ENCODE peak calls at places on chromosomes 5 and 9, in eight cellular contexts. P is A549; H is IMR-90; K is choroid plexus epithelial cell; I is cardiac fibroblast; V is CD8-positive, alpha-beta T cell; X is tibial nerve; L is kidney epithelial cell. M is an unnamed sample.

GRCh38 chr9:31185831-31186230 is 1198.6 kb upstream of the ACO1 start:
- DNase-seq in P (no peak), H (peak; percentile 26), K (peak; percentile 97), I (peak; percentile 2), V (no peak), X (no peak), L (peak; percentile 16), M (no peak)

GRCh38 chr9:114385412-114386181 is 2.2 kb downstream of the AKNA start:
- DNase-seq in P (peak; percentile 24), H (peak; percentile 95), K (peak; percentile 88), I (peak; percentile 92), V (peak; percentile 76), X (peak; percentile 35), L (peak; percentile 77), M (no peak)

GRCh38 chr9:93267091-93267541 is 83.2 kb downstream of the WNK2 start:
- DNase-seq in P (no peak), H (no peak), K (no peak), I (no peak), V (no peak), X (no peak), L (no peak), M (no peak)

GRCh38 chr5:123670981-123671557 is 159.1 kb downstream of the CSNK1G3 start:
- DNase-seq in P (peak; percentile 47), H (peak; percentile 30), K (peak; percentile 67), I (peak; percentile 67), V (no peak), X (peak; percentile 48), L (no peak), M (no peak)

GRCh38 chr9:121756477-121757285 is 105.2 kb downstream of the DAB2IP start:
- DNase-seq in P (no peak), H (no peak), K (no peak), I (no peak), V (no peak), X (no peak), L (no peak), M (no peak)

GRCh38 chr5:6543346-6543730 is 89.5 kb downstream of the NSUN2 start:
- DNase-seq in P (no peak), H (no peak), K (no peak), I (no peak), V (no peak), X (no peak), L (no peak), M (no peak)

GRCh38 chr5:74725331-74725730 is 40.3 kb downstream of the HEXB start:
- DNase-seq in P (no peak), H (peak; percentile 40), K (peak; percentile 9), I (no peak), V (no peak), X (no peak), L (no peak), M (no peak)

GRCh38 chr9:83472221-83472665 is 66.0 kb downstream of the FRMD3 start:
- DNase-seq in P (peak; percentile 65), H (peak; percentile 1), K (peak; percentile 65), I (peak; percentile 96), V (no peak), X (no peak), L (no peak), M (no peak)

GRCh38 chr5:110865400-110866094 is 126.7 kb downstream of the SLC25A46 start:
- DNase-seq in P (peak; percentile 34), H (peak; percentile 41), K (peak; percentile 76), I (peak; percentile 70), V (no peak), X (no peak), L (no peak), M (no peak)

GRCh38 chr9:134501266-134502181 is 140.1 kb upstream of the COL5A1 start:
- DNase-seq in P (no peak), H (no peak), K (no peak), I (no peak), V (no peak), X (peak; percentile 5), L (no peak), M (no peak)

GRCh38 chr9:112570731-112571167 is 84.1 kb downstream of the KIAA1958 start:
- DNase-seq in P (no peak), H (no peak), K (no peak), I (no peak), V (no peak), X (no peak), L (no peak), M (no peak)

GRCh38 chr9:80177949-80178480 is 606.2 kb downstream of the TLE4 start:
- DNase-seq in P (no peak), H (no peak), K (no peak), I (no peak), V (no peak), X (no peak), L (no peak), M (no peak)

DNA sequence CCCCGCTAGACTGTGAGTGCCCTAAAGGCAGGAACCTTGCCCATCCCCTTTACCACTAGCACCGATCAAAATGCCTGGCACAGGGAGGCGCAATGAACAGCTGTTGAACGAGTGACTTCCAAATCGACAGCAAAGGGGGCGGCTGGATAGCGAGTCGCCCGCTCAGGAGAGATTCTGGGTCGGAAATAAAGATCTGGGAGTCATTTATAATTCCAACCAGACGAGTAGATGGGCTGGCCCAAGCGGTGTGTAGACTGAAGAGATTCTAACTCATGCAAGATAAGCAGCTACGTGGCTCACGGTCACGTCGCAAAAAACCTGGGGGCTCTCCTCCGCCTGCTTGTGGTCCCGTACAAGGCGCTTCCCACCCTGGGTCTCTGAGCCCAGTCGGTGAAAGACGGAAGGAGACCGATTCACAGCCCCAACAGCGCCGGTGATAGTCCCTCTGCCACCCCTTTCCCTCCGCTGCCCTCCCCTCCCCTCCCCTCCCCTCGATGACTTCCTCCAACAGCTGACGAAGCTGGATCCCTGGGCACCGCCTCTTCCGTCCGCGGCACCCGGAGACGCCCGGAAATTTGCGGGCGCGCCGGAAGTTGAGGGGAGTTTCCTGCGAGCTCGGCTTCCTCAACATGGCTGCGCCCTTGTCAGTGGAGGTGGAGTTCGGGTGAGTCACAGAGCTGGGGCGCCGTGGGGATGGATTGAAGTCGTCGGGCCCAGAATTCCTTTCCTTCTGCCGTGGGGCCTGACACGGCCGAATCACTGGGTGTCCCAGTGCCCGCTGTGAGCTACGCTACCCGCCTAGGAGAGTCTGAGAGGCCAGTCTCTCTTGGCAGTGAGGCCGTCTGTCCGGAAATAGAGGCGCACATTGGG is at the start of gene URM1:
- DNase-seq in P (peak; percentile 94), H (peak; percentile 95), K (peak; percentile 96), I (peak; percentile 96), V (peak; percentile 94), X (peak; percentile 87), L (peak; percentile 91), M (peak; percentile 82)
- TF ChIP-seq CTCF in P (peak; percentile 28), H (peak; percentile 25), K (peak; percentile 27), I (peak; percentile 2), V (no peak), X (no peak), L (no peak), M (peak; percentile 31)

GRCh38 chr5:73288803-73289720 is 116.1 kb downstream of the TMEM174 start:
- DNase-seq in P (no peak), H (no peak), K (no peak), I (no peak), V (no peak), X (no peak), L (no peak), M (no peak)

GRCh38 chr5:73291873-73292272 is 118.9 kb downstream of the TMEM174 start:
- DNase-seq in P (no peak), H (no peak), K (no peak), I (no peak), V (no peak), X (no peak), L (no peak), M (no peak)

GRCh38 chr5:73286891-73287290 is 113.9 kb downstream of the TMEM174 start:
- DNase-seq in P (no peak), H (peak; percentile 18), K (no peak), I (peak; percentile 47), V (no peak), X (no peak), L (no peak), M (no peak)

GRCh38 chr5:73292816-73293459 is 119.9 kb downstream of the TMEM174 start:
- DNase-seq in P (no peak), H (no peak), K (no peak), I (no peak), V (no peak), X (no peak), L (no peak), M (no peak)

DNA sequence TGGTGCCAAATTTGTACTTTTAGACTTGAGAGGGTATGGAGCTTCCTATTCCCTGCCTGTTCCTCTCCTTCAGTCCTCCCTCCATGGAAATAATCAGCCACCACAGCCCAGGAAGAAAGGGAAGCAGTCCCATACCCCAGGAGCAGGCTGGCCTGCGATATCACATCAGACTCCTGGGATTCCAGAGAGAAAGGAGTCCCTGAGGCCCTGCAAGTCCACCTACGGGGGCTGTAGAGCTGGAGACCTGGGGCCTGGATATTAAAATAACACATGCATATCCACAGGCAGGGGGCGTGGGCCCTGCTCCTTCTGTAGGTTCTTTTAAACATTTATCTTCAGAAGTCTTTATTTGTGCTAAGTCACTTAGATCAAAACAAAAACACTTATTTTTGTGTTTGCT is 117.2 kb downstream of the TMEM174 start:
- DNase-seq in P (no peak), H (no peak), K (no peak), I (no peak), V (no peak), X (no peak), L (no peak), M (no peak)
- TF ChIP-seq CTCF in P (no peak), H (no peak), K (peak; percentile 31), I (no peak), V (no peak), X (no peak), L (no peak), M (no peak)

GRCh38 chr5:150989695-150990094 is 30.7 kb upstream of the GPX3 start:
- DNase-seq in P (no peak), H (no peak), K (no peak), I (peak; percentile 10), V (no peak), X (no peak), L (no peak), M (no peak)
- TF ChIP-seq CTCF in P (peak; percentile 7), H (peak; percentile 24), K (peak; percentile 16), I (peak; percentile 23), V (no peak), X (no peak), L (no peak), M (no peak)

GRCh38 chr5:41708604-41708940 is 161.7 kb downstream of the OXCT1 start:
- DNase-seq in P (no peak), H (no peak), K (no peak), I (no peak), V (no peak), X (no peak), L (no peak), M (no peak)

DNA sequence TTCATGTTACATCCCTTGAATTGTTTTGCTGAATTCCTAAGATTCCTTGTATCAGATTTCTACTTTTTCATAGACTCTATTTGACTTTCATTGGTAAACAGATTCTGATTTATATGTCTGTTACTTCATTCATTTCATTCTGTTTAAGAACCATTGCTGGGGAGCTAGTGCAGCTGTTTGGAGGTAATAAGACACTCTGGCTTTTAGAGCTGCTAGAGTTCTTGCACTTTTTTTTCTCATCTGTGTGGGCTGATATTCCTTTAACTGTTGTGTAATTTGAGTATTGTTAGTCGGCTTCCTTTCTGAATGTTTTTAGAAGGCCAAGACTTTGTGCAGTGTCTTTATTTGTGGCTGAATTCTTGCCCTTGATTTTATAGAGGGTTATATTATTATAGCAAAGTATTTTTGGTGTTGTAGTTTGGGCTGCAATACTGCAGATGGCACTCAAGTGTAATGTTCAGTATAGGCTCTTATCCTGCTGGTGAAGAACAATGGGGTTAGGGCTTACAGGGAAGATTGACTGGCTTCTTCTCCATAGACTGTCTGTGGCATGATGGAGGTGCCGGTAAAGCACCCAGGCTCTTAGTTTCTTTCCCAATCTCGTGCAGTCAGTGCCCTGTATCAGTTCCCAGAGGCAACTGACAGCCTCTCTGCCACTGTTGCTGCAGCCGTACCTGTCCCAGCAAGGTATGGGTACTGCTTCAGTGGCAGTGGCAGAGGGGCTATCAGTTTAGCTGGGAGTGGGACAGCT is 162.2 kb downstream of the OXCT1 start:
- DNase-seq in P (peak; percentile 27), H (peak; percentile 76), K (peak; percentile 84), I (peak; percentile 78), V (no peak), X (no peak), L (peak; percentile 7), M (peak; percentile 32)
- TF ChIP-seq CTCF in P (no peak), H (peak; percentile 89), K (peak; percentile 77), I (peak; percentile 70), V (no peak), X (no peak), L (peak; percentile 58), M (peak; percentile 68)